ENCODE peak calls at places on chromosomes 13 and 19, in eight cellular contexts. B, M, N, T, F, W, D and E are unnamed samples.
A peak's percentile ranks its signal among the peaks of the same experiment; 100 is the strongest.

GRCh38 chr13:80945328-80945727 is 604.4 kb upstream of the SPRY2 start:
- DNase-seq in B (no peak), D (no peak), F (no peak), N (peak; percentile 38), T (no peak), M (no peak), W (no peak), E (no peak)

GRCh38 chr13:41179593-41180250 is 14.6 kb downstream of the KBTBD7 start:
- DNase-seq in M (no peak), W (no peak), F (no peak), T (no peak), B (no peak), N (no peak), D (peak; percentile 45), E (no peak)

GRCh38 chr13:108700421-108701170 is 71.2 kb downstream of the MYO16 start:
- DNase-seq in F (no peak), D (peak; percentile 97), T (no peak), B (no peak), N (no peak), W (no peak), M (no peak), E (peak; percentile 5)

GRCh38 chr13:41327994-41328778 is 17.1 kb downstream of the NAA16 start:
- DNase-seq in B (no peak), N (no peak), D (no peak), M (no peak), F (no peak), T (no peak), W (no peak), E (no peak)

GRCh38 chr13:98353750-98354149 is 176.7 kb upstream of the RNF113B start:
- DNase-seq in F (no peak), T (no peak), M (no peak), N (no peak), W (no peak), B (no peak), D (peak; percentile 32), E (no peak)

GRCh38 chr13:81800433-81800832 is 1459.5 kb upstream of the SPRY2 start:
- DNase-seq in F (no peak), W (no peak), T (no peak), D (no peak), N (no peak), M (no peak), B (no peak), E (no peak)

GRCh38 chr13:60591348-60591747 is 194.3 kb downstream of the TDRD3 start:
- DNase-seq in M (no peak), N (no peak), W (no peak), F (peak; percentile 53), T (no peak), B (no peak), D (peak; percentile 93), E (peak; percentile 30)

GRCh38 chr19:55369651-55370304 is 485 bp downstream of the IL11 start:
- DNase-seq in B (no peak), M (no peak), N (peak; percentile 84), T (no peak), D (peak; percentile 66), F (no peak), W (peak; percentile 72), E (no peak)

GRCh38 chr19:19651076-19651475 is 7.6 kb upstream of the GMIP start:
- DNase-seq in N (no peak), D (no peak), W (no peak), M (no peak), F (no peak), B (peak; percentile 11), T (no peak), E (no peak)

GRCh38 chr19:38062959-38063786 is 156.2 kb downstream of the SIPA1L3 start:
- DNase-seq in B (no peak), F (no peak), D (no peak), M (no peak), W (no peak), N (peak; percentile 58), T (no peak), E (no peak)

GRCh38 chr13:30865131-30866009 is 40.7 kb upstream of the MEDAG start:
- DNase-seq in D (peak; percentile 96), M (peak; percentile 80), T (peak; percentile 90), F (peak; percentile 89), B (peak; percentile 88), W (peak; percentile 78), N (peak; percentile 72), E (peak; percentile 83)

GRCh38 chr13:105116966-105117365 is 1418.5 kb downstream of the EFNB2 start:
- DNase-seq in T (no peak), B (no peak), F (no peak), W (no peak), M (no peak), N (no peak), D (no peak), E (no peak)

GRCh38 chr13:109344552-109345157 is 441.7 kb downstream of the IRS2 start:
- DNase-seq in N (no peak), T (no peak), D (peak; percentile 59), B (no peak), F (no peak), W (no peak), M (no peak), E (no peak)

GRCh38 chr19:48405850-48406249 is 12.4 kb downstream of the GRIN2D start:
- DNase-seq in B (no peak), W (peak; percentile 60), M (no peak), N (peak; percentile 58), T (no peak), D (no peak), F (no peak), E (no peak)

GRCh38 chr13:61275251-61275650 is 140.4 kb downstream of the PCDH20 start:
- DNase-seq in T (no peak), M (no peak), B (no peak), W (no peak), D (no peak), F (no peak), N (no peak), E (no peak)

GRCh38 chr13:77733674-77734073 is 36.2 kb downstream of the SLAIN1 start:
- DNase-seq in T (no peak), M (no peak), F (no peak), B (no peak), D (no peak), W (no peak), N (no peak), E (no peak)

GRCh38 chr19:4423727-4424126 is 21.3 kb downstream of the CHAF1A start:
- DNase-seq in F (no peak), N (no peak), T (no peak), D (no peak), M (no peak), B (no peak), W (no peak), E (no peak)

DNA sequence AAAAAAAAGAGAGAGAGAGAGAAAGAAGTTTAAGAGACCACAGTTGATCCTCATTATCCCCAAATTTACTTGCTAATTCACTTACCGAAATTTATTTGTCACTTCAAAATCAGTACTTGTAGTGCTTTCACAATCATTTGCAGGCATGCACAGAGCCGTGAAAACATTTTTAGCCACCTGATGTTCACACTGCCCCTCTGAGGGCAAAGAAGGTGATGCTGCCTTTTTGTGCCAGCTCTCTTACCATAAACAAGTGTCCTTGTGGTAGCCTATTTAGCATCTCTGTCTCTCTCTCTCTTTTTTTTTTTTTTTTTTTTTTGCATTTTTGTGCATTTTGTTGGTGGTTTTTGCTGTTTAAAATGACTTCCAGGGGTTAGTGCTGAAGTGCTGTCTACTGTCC is 24.0 kb upstream of the CASP14 start:
- DNase-seq in F (no peak), M (no peak), W (peak; percentile 47), B (no peak), D (no peak), N (no peak), T (no peak), E (no peak)
- TF ChIP-seq CTCF in F (no peak), M (no peak), W (no peak), B (no peak), D (no peak), N (peak; percentile 16), T (no peak), E (no peak)

GRCh38 chr19:49591731-49592485 is 926 bp downstream of the PRR12 start:
- DNase-seq in B (peak; percentile 51), D (peak; percentile 45), N (peak; percentile 57), W (peak; percentile 36), T (peak; percentile 89), F (no peak), M (peak; percentile 46), E (no peak)

GRCh38 chr19:49589391-49589790 is 1.6 kb upstream of the PRR12 start:
- DNase-seq in D (no peak), M (no peak), B (no peak), F (no peak), N (no peak), T (no peak), W (no peak), E (no peak)

GRCh38 chr19:49590971-49591730 is at the start of gene PRR12:
- DNase-seq in W (peak; percentile 91), D (peak; percentile 67), T (peak; percentile 93), M (no peak), N (peak; percentile 71), B (peak; percentile 72), F (no peak), E (no peak)

GRCh38 chr19:49588370-49589122 is 2.4 kb upstream of the PRR12 start:
- DNase-seq in D (no peak), F (no peak), T (peak; percentile 81), N (no peak), M (no peak), W (no peak), B (no peak), E (no peak)

GRCh38 chr19:49590071-49590970 is 661 bp upstream of the PRR12 start:
- DNase-seq in D (peak; percentile 97), W (peak; percentile 94), M (peak; percentile 96), F (peak; percentile 78), T (peak; percentile 98), B (peak; percentile 95), N (peak; percentile 99), E (peak; percentile 85)
- TF ChIP-seq CTCF in D (peak; percentile 12), W (no peak), M (no peak), F (no peak), T (peak; percentile 15), B (no peak), N (no peak), E (no peak)

GRCh38 chr19:33809960-33810359 is 13.3 kb downstream of the KCTD15 start:
- DNase-seq in B (no peak), T (peak; percentile 68), N (no peak), F (no peak), W (no peak), D (no peak), M (no peak), E (no peak)
- TF ChIP-seq CTCF in B (no peak), T (no peak), N (no peak), F (no peak), W (no peak), D (no peak), M (no peak), E (no peak)

DNA sequence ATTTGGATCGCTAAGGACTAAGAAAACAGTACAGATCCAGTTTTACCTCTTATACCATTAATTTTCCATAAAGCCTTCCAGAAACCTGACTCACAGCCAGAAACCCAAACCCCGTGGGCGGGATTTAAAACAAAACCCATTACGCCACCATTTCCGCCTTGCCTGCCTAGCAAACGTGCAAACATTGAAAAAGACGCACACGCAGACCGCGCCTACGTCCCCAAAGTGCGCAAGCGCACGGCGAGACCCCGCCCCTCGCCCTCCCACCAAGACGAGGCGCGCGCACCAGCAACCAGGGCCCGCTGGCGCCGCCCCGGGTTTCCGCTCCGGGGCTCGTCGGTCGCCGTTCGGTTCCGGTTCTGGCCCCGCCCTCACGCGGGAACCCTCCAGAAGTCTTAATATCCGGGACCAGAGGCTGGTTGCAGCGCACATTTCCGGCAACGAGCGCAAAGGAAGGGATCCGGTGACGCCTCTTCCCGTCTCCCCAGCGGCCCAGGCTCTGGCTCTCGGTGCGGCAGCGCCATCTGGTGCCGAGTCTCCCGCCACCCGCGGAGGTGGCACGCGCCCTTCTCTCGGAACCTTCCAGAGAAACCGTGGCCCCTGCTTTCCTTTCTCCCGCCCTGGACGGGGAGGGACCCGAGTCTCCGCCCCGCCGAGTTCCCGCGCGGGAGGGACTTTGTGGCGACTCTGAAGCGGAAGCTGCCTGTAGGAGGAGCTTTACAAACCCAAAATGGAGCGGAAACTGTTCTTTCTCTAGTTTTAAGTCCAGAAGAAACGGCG is 256.9 kb upstream of the STARD13 start:
- DNase-seq in W (peak; percentile 89), B (peak; percentile 99), M (peak; percentile 98), N (peak; percentile 98), F (peak; percentile 99), D (peak; percentile 100), T (peak; percentile 99), E (peak; percentile 99)
- TF ChIP-seq CTCF in W (peak; percentile 82), B (peak; percentile 87), M (peak; percentile 87), N (peak; percentile 89), F (peak; percentile 94), D (peak; percentile 86), T (peak; percentile 98), E (peak; percentile 77)